ENCODE peak calls at places on chromosome 18, in ten cellular contexts. F is bronchial epithelial cell; D is stimulated activated CD4-positive, alpha-beta T cell treated with anti-CD3 and anti-CD28 coated beads, Interleukin-12 subunit alpha, Interleukin-12 subunit beta, amount 100 ng/mL, for 4 hours; V is omental fat pad; Z is HFF-Myc; A is lung microvascular endothelial cell; S is NCI-H1092; O is NCI-H1417; R is fibroblast of lung; M is MV-4-11. Y is an unnamed sample.

GRCh38 chr18:60549338-60549960 is 176.9 kb upstream of the MC4R start:
- DNase-seq in F (peak; percentile 74), D (no peak), V (no peak), Z (peak; percentile 41), A (peak; percentile 75), S (peak; percentile 81), O (peak; percentile 83), R (peak; percentile 91), M (peak; percentile 67), Y (peak; percentile 95)

GRCh38 chr18:14927701-14928100 is 179.7 kb downstream of the ANKRD30B start:
- DNase-seq in F (no peak), D (no peak), V (no peak), Z (no peak), A (no peak), S (no peak), O (no peak), R (no peak), M (no peak), Y (no peak)

GRCh38 chr18:79511271-79511670 is 115.5 kb downstream of the NFATC1 start:
- DNase-seq in F (no peak), D (no peak), V (peak; percentile 16), Z (no peak), A (no peak), S (no peak), O (no peak), R (no peak), M (no peak), Y (no peak)

GRCh38 chr18:45802814-45803492 is 22.5 kb upstream of the SIGLEC15 start:
- DNase-seq in F (peak; percentile 98), D (no peak), V (no peak), Z (peak; percentile 94), A (peak; percentile 45), S (no peak), O (no peak), R (peak; percentile 98), M (peak; percentile 13), Y (peak; percentile 46)

GRCh38 chr18:58045265-58046086 is 1.4 kb downstream of the NEDD4L start:
- DNase-seq in F (peak; percentile 77), D (peak; percentile 29), V (peak; percentile 36), Z (no peak), A (peak; percentile 39), S (peak; percentile 55), O (peak; percentile 63), R (no peak), M (no peak), Y (peak; percentile 97)

GRCh38 chr18:10421859-10422258 is 32.6 kb upstream of the APCDD1 start:
- DNase-seq in F (peak; percentile 45), D (no peak), V (no peak), Z (peak; percentile 56), A (no peak), S (no peak), O (no peak), R (peak; percentile 59), M (peak; percentile 24), Y (no peak)

GRCh38 chr18:61824733-61825363 is 68.0 kb downstream of the RNF152 start:
- DNase-seq in F (peak; percentile 27), D (no peak), V (no peak), Z (no peak), A (no peak), S (no peak), O (no peak), R (no peak), M (no peak), Y (no peak)

GRCh38 chr18:55269632-55270031 is 310.4 kb upstream of the CCDC68 start:
- DNase-seq in F (peak; percentile 57), D (no peak), V (no peak), Z (no peak), A (peak; percentile 51), S (no peak), O (no peak), R (no peak), M (no peak), Y (no peak)

GRCh38 chr18:59459352-59460059 is 100.4 kb upstream of the LMAN1 start:
- DNase-seq in F (peak; percentile 50), D (no peak), V (no peak), Z (no peak), A (peak; percentile 62), S (no peak), O (peak; percentile 22), R (peak; percentile 83), M (peak; percentile 1), Y (peak; percentile 100)

GRCh38 chr18:23612434-23613090 is 26.3 kb upstream of the NPC1 start:
- DNase-seq in F (no peak), D (no peak), V (no peak), Z (no peak), A (no peak), S (no peak), O (no peak), R (no peak), M (no peak), Y (no peak)